ENCODE peak calls at places on chromosomes 1 and 21, in seven cellular contexts. G, A, J, V, Q, Y and Z are unnamed samples.

GRCh38 chr1:115670476-115671175 is 28.9 kb downstream of the VANGL1 start:
- DNase-seq in G (no peak), A (no peak), J (no peak), V (no peak), Q (no peak), Y (no peak), Z (no peak)

GRCh38 chr1:27575861-27576331 is 28.0 kb downstream of the AHDC1 start:
- DNase-seq in G (no peak), A (peak), J (no peak), V (no peak), Q (peak), Y (no peak), Z (no peak)

GRCh38 chr1:87226341-87226760 is 102.3 kb upstream of the LMO4 start:
- DNase-seq in G (no peak), A (peak), J (no peak), V (no peak), Q (no peak), Y (no peak), Z (peak)

GRCh38 chr1:185401019-185401418 is 84.0 kb upstream of the IVNS1ABP start:
- DNase-seq in G (no peak), A (peak), J (no peak), V (no peak), Q (no peak), Y (no peak), Z (no peak)

GRCh38 chr1:19734472-19734999 is 65.2 kb downstream of the TMCO4 start:
- DNase-seq in G (no peak), A (peak), J (no peak), V (no peak), Q (no peak), Y (no peak), Z (no peak)

GRCh38 chr1:31239653-31240241 is at the start of gene NKAIN1:
- DNase-seq in G (no peak), A (peak), J (no peak), V (no peak), Q (peak), Y (no peak), Z (no peak)

GRCh38 chr21:42724226-42724920 is 71.0 kb downstream of the PDE9A start:
- DNase-seq in G (no peak), A (peak), J (no peak), V (no peak), Q (no peak), Y (no peak), Z (peak)

GRCh38 chr1:85597709-85598108 is 17.1 kb downstream of the CCN1 start:
- DNase-seq in G (no peak), A (no peak), J (no peak), V (no peak), Q (no peak), Y (no peak), Z (no peak)

GRCh38 chr1:11444907-11445306 is 34.0 kb upstream of the DISP3 start:
- DNase-seq in G (no peak), A (no peak), J (no peak), V (no peak), Q (no peak), Y (no peak), Z (no peak)

GRCh38 chr1:24156542-24157260 is 13.8 kb upstream of the IL22RA1 start:
- DNase-seq in G (no peak), A (no peak), J (no peak), V (no peak), Q (no peak), Y (no peak), Z (no peak)

GRCh38 chr1:181583598-181583997 is 100.3 kb downstream of the CACNA1E start:
- DNase-seq in G (no peak), A (no peak), J (no peak), V (no peak), Q (peak), Y (no peak), Z (no peak)

GRCh38 chr1:59298710-59299346 is 1.9 kb downstream of the FGGY start:
- DNase-seq in G (no peak), A (no peak), J (no peak), V (no peak), Q (no peak), Y (no peak), Z (no peak)

GRCh38 chr1:15885701-15886612 is 38.5 kb downstream of the SPEN start:
- DNase-seq in G (no peak), A (peak), J (peak), V (no peak), Q (peak), Y (peak), Z (peak)

GRCh38 chr1:32470431-32470830 is 5.6 kb downstream of the ZBTB8B start:
- DNase-seq in G (no peak), A (no peak), J (no peak), V (no peak), Q (no peak), Y (no peak), Z (no peak)

GRCh38 chr1:29811727-29812396 is 575.5 kb downstream of the PTPRU start:
- DNase-seq in G (no peak), A (no peak), J (no peak), V (no peak), Q (no peak), Y (no peak), Z (no peak)

GRCh38 chr1:101237229-101237837 is 514 bp downstream of the S1PR1 start:
- DNase-seq in G (no peak), A (peak), J (peak), V (no peak), Q (no peak), Y (peak), Z (peak)

GRCh38 chr1:94182191-94182590 is 55.2 kb downstream of the ARHGAP29 start:
- DNase-seq in G (no peak), A (no peak), J (no peak), V (no peak), Q (peak), Y (no peak), Z (no peak)

GRCh38 chr1:50275564-50275963 is 147.7 kb downstream of the DMRTA2 start:
- DNase-seq in G (no peak), A (no peak), J (no peak), V (no peak), Q (no peak), Y (no peak), Z (no peak)

GRCh38 chr1:81695741-81696140 is 105.0 kb upstream of the ADGRL2 start:
- DNase-seq in G (no peak), A (peak), J (no peak), V (no peak), Q (no peak), Y (no peak), Z (peak)

GRCh38 chr1:59332983-59333382 is 36.1 kb downstream of the FGGY start:
- DNase-seq in G (no peak), A (peak), J (no peak), V (no peak), Q (no peak), Y (peak), Z (no peak)

GRCh38 chr1:24567792-24568388 is 12.0 kb downstream of the NCMAP start:
- DNase-seq in G (no peak), A (no peak), J (no peak), V (no peak), Q (no peak), Y (no peak), Z (no peak)

GRCh38 chr1:109425391-109425790 is 857 bp downstream of the PSMA5 start:
- DNase-seq in G (no peak), A (peak), J (no peak), V (no peak), Q (no peak), Y (peak), Z (no peak)

GRCh38 chr1:90114521-90115141 is 119.7 kb downstream of the ZNF326 start:
- DNase-seq in G (no peak), A (peak), J (no peak), V (no peak), Q (peak), Y (peak), Z (peak)

GRCh38 chr1:234676103-234676594 is 66.2 kb upstream of the IRF2BP2 start:
- DNase-seq in G (peak), A (peak), J (peak), V (peak), Q (peak), Y (peak), Z (peak)

GRCh38 chr1:6601865-6602668 is 602 bp downstream of the KLHL21 start:
- DNase-seq in G (no peak), A (no peak), J (peak), V (no peak), Q (peak), Y (no peak), Z (no peak)

GRCh38 chr1:10378071-10378841 is 20.6 kb upstream of the PGD start:
- DNase-seq in G (no peak), A (peak), J (no peak), V (no peak), Q (no peak), Y (no peak), Z (no peak)

GRCh38 chr1:247906504-247907047 is 11.2 kb downstream of the OR2W3 start:
- DNase-seq in G (peak), A (peak), J (no peak), V (no peak), Q (no peak), Y (peak), Z (no peak)

GRCh38 chr21:35438643-35439404 is 389.7 kb upstream of the RUNX1 start:
- DNase-seq in G (no peak), A (peak), J (no peak), V (no peak), Q (no peak), Y (no peak), Z (no peak)